ENCODE peak calls at places on chromosomes 5 and 9, in five cellular contexts. E is GM12878, Q is HepG2, P is A549, M is K562. R is an unnamed sample.

GRCh38 chr5:75756991-75757390 is 39.8 kb upstream of the POC5 start:
- DNase-seq in E (no peak), Q (no peak), P (no peak), M (no peak), R (no peak)

GRCh38 chr5:17189381-17190036 is 27.9 kb upstream of the BASP1 start:
- DNase-seq in E (peak), Q (peak), P (peak), M (peak), R (peak)

GRCh38 chr9:73451003-73451402 is 299.3 kb downstream of the ANXA1 start:
- DNase-seq in E (no peak), Q (no peak), P (no peak), M (no peak), R (no peak)

GRCh38 chr9:20242767-20243166 is 379.5 kb downstream of the MLLT3 start:
- DNase-seq in E (peak), Q (no peak), P (no peak), M (no peak), R (peak)

GRCh38 chr5:149114403-149115312 is 26.6 kb upstream of the ABLIM3 start:
- DNase-seq in E (no peak), Q (peak), P (peak), M (peak), R (peak)

GRCh38 chr9:114072181-114073140 is 5.6 kb downstream of the AMBP start:
- DNase-seq in E (no peak), Q (no peak), P (no peak), M (no peak), R (no peak)

GRCh38 chr5:135569755-135570452 is 8.9 kb downstream of the CXCL14 start:
- DNase-seq in E (no peak), Q (peak), P (peak), M (peak), R (peak)

GRCh38 chr5:62029303-62029702 is 276.7 kb upstream of the KIF2A start:
- DNase-seq in E (no peak), Q (no peak), P (no peak), M (no peak), R (no peak)

GRCh38 chr9:93248373-93248772 is 64.4 kb downstream of the WNK2 start:
- DNase-seq in E (no peak), Q (no peak), P (no peak), M (no peak), R (no peak)

GRCh38 chr5:151703227-151703626 is 16.5 kb upstream of the SPARC start:
- DNase-seq in E (peak), Q (no peak), P (no peak), M (no peak), R (no peak)

GRCh38 chr5:72818866-72819534 is 2.5 kb downstream of the TNPO1 start:
- DNase-seq in E (no peak), Q (peak), P (peak), M (peak), R (peak)

GRCh38 chr9:114504341-114505186 is 709 bp downstream of the WHRN start:
- DNase-seq in E (no peak), Q (no peak), P (peak), M (peak), R (no peak)

GRCh38 chr9:132141364-132141947 is 20.4 kb upstream of the NTNG2 start:
- DNase-seq in E (no peak), Q (no peak), P (no peak), M (no peak), R (no peak)

GRCh38 chr5:96374653-96375052 is 58.4 kb downstream of the PCSK1 start:
- DNase-seq in E (no peak), Q (no peak), P (no peak), M (no peak), R (no peak)

GRCh38 chr9:115777610-115778009 is 376.0 kb upstream of the PAPPA start:
- DNase-seq in E (no peak), Q (no peak), P (no peak), M (no peak), R (no peak)

GRCh38 chr9:129177443-129177790 is 644 bp downstream of the IER5L start:
- DNase-seq in E (no peak), Q (no peak), P (no peak), M (peak), R (no peak)

GRCh38 chr9:129175825-129176633 is 2.0 kb downstream of the IER5L start:
- DNase-seq in E (peak), Q (peak), P (peak), M (peak), R (peak)

GRCh38 chr9:129177791-129178578 is at the start of gene IER5L:
- DNase-seq in E (no peak), Q (peak), P (peak), M (peak), R (peak)

GRCh38 chr9:129175515-129175824 is 2.6 kb downstream of the IER5L start:
- DNase-seq in E (no peak), Q (no peak), P (no peak), M (no peak), R (no peak)

DNA sequence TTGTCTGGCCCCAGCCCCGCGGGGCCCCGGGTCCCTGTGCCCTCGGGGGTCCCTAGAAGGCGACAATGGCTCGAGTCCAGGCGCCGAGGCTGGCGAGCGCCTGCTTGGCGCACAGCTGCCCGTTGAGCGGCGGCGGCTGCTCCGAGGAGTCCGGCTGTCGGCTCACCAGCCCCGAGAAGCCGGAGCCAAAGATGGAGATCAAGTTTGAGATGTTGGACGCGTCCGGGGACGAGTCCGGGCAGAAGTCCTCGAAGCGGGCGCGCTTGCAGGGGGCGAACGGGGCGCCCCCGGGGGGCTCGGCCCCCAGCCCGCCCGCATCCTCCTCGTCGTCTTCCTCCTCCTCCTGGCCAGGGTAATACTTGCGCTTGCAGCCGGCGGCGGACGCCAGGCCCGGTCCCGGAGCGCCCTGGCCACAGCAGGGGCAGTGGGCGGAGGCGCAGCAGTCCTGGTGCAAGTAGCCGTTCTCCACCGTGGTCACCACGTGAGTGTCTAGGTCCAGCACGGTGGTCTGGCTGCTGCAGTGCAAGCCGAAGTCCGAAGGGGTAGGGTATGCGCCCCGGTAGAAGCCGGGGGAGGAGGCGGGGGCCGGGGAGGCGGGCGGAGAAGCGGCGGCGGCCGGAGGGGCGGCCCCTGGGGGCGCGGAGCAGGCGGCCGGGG is 1.1 kb downstream of the IER5L start:
- DNase-seq in E (no peak), Q (no peak), P (no peak), M (no peak), R (peak)
- TF ChIP-seq MYC in E (no peak), Q (peak), P (no peak), M (no peak), R (no peak)

DNA sequence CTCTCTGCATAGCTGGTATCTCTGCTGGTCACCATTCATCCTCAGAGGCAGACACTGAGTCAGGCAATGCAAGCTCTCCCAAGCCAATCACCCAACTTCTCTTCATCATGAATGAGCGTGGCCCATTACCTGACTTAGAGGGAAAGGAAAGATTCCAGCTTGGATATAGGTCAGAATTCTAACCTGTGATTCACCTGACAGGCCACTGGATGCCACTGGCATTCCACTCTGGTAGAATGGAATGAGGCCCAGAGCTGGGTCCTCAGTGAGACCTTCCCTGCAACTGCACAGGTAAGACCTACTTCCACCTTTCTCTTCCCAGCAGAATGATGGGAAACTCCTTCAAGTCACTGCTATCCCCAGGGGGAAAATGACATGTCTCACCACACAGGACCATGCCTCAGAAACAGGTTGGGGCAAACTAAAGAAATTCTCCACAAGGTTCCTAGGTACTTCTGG is 62.1 kb downstream of the SUSD1 start:
- DNase-seq in E (no peak), Q (peak), P (peak), M (no peak), R (peak)
- TF ChIP-seq CTCF in E (peak), Q (peak), P (peak), M (no peak), R (no peak)

DNA sequence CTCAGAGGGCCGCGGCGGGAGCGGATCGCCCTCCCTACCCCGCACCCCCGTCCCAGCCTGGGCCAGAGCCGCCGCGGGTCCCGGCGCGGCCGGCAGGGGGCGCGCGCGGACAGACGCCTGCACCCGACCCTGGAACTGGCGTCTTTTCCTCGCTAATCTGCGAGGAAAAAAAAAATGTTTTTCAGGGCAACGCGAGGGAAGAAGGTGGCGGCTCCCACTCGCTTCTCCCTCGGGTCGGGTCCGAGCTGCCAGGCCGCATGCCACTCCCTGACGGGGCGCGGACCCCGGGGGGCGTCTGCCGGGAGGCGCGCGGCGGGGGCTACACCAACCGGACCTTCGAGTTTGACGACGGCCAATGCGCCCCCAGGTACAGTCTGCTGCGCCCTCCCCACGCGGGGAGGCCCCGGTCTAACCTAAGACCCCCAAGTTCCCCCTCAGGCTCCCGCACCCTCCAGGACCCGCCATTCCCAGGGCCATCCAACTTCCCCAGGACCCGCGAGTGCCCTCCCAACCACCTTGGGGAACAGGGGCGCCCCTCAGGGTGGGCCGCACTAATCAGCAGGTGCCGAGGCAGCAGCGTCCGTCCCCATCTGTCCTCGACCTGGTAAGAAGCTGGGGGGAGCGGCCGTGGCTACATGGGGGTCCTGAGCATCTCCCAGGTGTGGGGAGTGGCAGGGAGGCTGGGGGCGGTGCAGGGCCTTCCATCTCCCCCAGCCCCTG is at the start of gene KCNT1:
- DNase-seq in E (no peak), Q (no peak), P (peak), M (peak), R (peak)
- TF ChIP-seq MAX in E (no peak), Q (no peak), P (peak), M (no peak), R (no peak)

GRCh38 chr5:89988998-89989690 is 420.4 kb downstream of the CETN3 start:
- DNase-seq in E (no peak), Q (no peak), P (no peak), M (no peak), R (no peak)
- TF ChIP-seq MYC in E (no peak), Q (no peak), P (no peak), M (no peak), R (no peak)

GRCh38 chr5:107469485-107469884 is 201.3 kb downstream of the EFNA5 start:
- DNase-seq in E (no peak), Q (no peak), P (peak), M (no peak), R (peak)
- TF ChIP-seq CTCF in E (no peak), Q (no peak), P (no peak), M (no peak), R (no peak)

GRCh38 chr5:134492568-134492967 is 32.9 kb upstream of the JADE2 start:
- DNase-seq in E (no peak), Q (no peak), P (no peak), M (no peak), R (no peak)
- TF ChIP-seq MAX in E (no peak), Q (no peak), P (no peak), M (no peak), R (no peak)

GRCh38 chr5:112551437-112552018 is 132.5 kb upstream of the EPB41L4A start:
- DNase-seq in E (no peak), Q (peak), P (peak), M (peak), R (peak)
- TF ChIP-seq MYC in E (no peak), Q (no peak), P (no peak), M (no peak), R (no peak)

GRCh38 chr5:9924614-9925013 is 294.5 kb upstream of the TAS2R1 start:
- DNase-seq in E (peak), Q (no peak), P (peak), M (no peak), R (peak)

GRCh38 chr5:9919306-9920030 is 289.3 kb upstream of the TAS2R1 start:
- DNase-seq in E (no peak), Q (no peak), P (no peak), M (no peak), R (no peak)

GRCh38 chr5:9927106-9927505 is 297.0 kb upstream of the TAS2R1 start:
- DNase-seq in E (no peak), Q (no peak), P (no peak), M (no peak), R (no peak)

GRCh38 chr5:9920696-9921095 is 290.5 kb upstream of the TAS2R1 start:
- DNase-seq in E (no peak), Q (no peak), P (no peak), M (no peak), R (no peak)

GRCh38 chr5:9922719-9923118 is 292.6 kb upstream of the TAS2R1 start:
- DNase-seq in E (no peak), Q (no peak), P (no peak), M (peak), R (peak)
- TF ChIP-seq CTCF in E (no peak), Q (no peak), P (peak), M (peak), R (peak)

GRCh38 chr9:121560921-121561320 is 61.3 kb upstream of the GGTA1 start:
- DNase-seq in E (no peak), Q (no peak), P (no peak), M (no peak), R (no peak)

GRCh38 chr9:121558423-121558950 is 58.8 kb upstream of the GGTA1 start:
- DNase-seq in E (no peak), Q (no peak), P (no peak), M (no peak), R (peak)

GRCh38 chr9:121557581-121558422 is 58.2 kb upstream of the GGTA1 start:
- DNase-seq in E (peak), Q (no peak), P (no peak), M (no peak), R (peak)

GRCh38 chr9:121561385-121562222 is 62.0 kb upstream of the GGTA1 start:
- DNase-seq in E (no peak), Q (no peak), P (no peak), M (no peak), R (no peak)

DNA sequence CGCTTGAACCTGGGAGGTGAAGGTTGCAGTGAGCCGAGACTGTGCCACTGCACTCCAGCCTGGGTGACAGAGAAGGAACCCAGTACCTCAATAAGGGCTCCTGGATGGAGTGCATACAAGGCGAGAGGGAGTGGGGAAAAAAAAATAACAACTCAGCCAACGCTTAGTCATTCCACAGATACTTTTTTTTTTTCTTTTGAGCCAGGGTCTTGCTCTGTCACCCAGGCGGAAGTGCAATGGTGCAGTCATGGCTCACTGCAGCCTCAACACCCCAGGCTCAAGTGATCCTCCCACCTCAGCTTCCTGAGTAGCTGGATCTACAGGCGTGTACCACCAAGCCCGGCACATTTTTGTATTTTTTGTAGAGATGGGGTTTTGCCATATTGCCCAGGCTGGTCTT is 59.5 kb upstream of the GGTA1 start:
- DNase-seq in E (peak), Q (no peak), P (no peak), M (no peak), R (peak)
- TF ChIP-seq MAX in E (no peak), Q (no peak), P (no peak), M (no peak), R (no peak)

GRCh38 chr5:157540124-157540523 is 35.5 kb downstream of the ADAM19 start:
- DNase-seq in E (no peak), Q (no peak), P (no peak), M (no peak), R (no peak)
- TF ChIP-seq MYC in E (no peak), Q (no peak), P (no peak), M (no peak), R (no peak)

R was measured in NB4.